ENCODE peak calls at places on chromosome 22, in five cellular contexts. Z is A549, J is HepG2, W is H1, P is GM12878. K is an unnamed sample.

GRCh38 chr22:48779211-48779643 is 1048.4 kb downstream of the BRD1 start:
- DNase-seq in Z (no peak), J (no peak), W (peak), P (no peak), K (no peak)

GRCh38 chr22:43276311-43276710 is 66.9 kb downstream of the SCUBE1 start:
- DNase-seq in Z (no peak), J (no peak), W (no peak), P (no peak), K (no peak)

GRCh38 chr22:35330258-35330861 is 30.7 kb downstream of the TOM1 start:
- DNase-seq in Z (no peak), J (no peak), W (no peak), P (no peak), K (no peak)

GRCh38 chr22:49295851-49296560 is 531.7 kb downstream of the BRD1 start:
- DNase-seq in Z (no peak), J (no peak), W (peak), P (no peak), K (no peak)

GRCh38 chr22:17569971-17570511 is 6.7 kb downstream of the SLC25A18 start:
- DNase-seq in Z (no peak), J (no peak), W (no peak), P (no peak), K (no peak)

GRCh38 chr22:48321986-48322545 is 1505.6 kb downstream of the BRD1 start:
- DNase-seq in Z (no peak), J (no peak), W (no peak), P (no peak), K (no peak)

GRCh38 chr22:24420072-24420976 is 7.1 kb upstream of the ADORA2A start:
- DNase-seq in Z (no peak), J (peak), W (no peak), P (no peak), K (no peak)

GRCh38 chr22:47784991-47785390 is 1022.5 kb downstream of the TBC1D22A start:
- DNase-seq in Z (no peak), J (no peak), W (peak), P (no peak), K (no peak)

GRCh38 chr22:38981005-38981658 is 1.0 kb upstream of the APOBEC3B start:
- DNase-seq in Z (peak), J (peak), W (no peak), P (no peak), K (peak)

GRCh38 chr22:32476804-32477203 is 2.2 kb downstream of the FBXO7 start:
- DNase-seq in Z (no peak), J (no peak), W (no peak), P (no peak), K (no peak)

GRCh38 chr22:41449321-41449720 is 2.7 kb upstream of the TOB2 start:
- DNase-seq in Z (no peak), J (no peak), W (no peak), P (no peak), K (no peak)

GRCh38 chr22:41446057-41446501 is 522 bp downstream of the TOB2 start:
- DNase-seq in Z (no peak), J (no peak), W (no peak), P (no peak), K (no peak)

GRCh38 chr22:41448189-41448808 is 1.7 kb upstream of the TOB2 start:
- DNase-seq in Z (peak), J (peak), W (peak), P (peak), K (peak)

GRCh38 chr22:41446639-41447434 is at the start of gene TOB2:
- DNase-seq in Z (peak), J (peak), W (peak), P (peak), K (peak)

GRCh38 chr22:41447435-41448188 is 1.0 kb upstream of the TOB2 start:
- DNase-seq in Z (peak), J (peak), W (peak), P (no peak), K (peak)
- TF ChIP-seq POLR2A in Z (peak), J (peak), W (peak), P (peak), K (no peak)

DNA sequence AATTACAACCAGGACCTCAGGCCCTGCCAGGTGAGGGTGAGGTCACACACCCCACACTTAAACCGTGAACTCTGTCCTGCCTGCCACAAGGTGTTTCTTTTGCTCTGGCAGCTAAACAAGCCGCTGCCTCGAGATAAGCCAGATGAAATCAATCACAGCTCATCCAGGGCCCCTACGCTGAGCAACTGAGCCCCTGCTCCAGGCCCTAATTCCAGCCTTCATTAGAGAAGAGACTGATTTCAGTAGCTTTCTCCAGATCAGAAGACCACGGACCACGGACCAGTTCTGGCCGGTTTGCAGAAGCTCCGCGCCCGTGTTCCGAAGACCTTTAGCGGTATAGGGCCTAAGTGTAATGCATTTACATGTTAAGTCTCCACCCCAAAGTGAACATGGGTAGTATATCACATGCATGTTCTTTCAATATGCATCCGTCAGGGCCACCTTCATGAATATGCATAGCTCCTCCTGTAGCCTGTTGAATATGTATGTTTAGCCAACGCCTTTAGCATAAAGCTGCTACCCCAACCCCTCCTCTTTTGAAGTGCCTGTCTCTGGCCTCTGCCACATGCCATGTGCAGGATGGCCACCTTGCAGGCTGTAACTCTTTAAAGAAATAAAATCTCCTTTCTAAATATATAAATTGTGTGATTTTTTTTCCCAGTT is 14.9 kb upstream of the RAC2 start:
- DNase-seq in Z (no peak), J (no peak), W (no peak), P (no peak), K (no peak)
- TF ChIP-seq CHD2 in Z (no peak), J (no peak), W (no peak), P (no peak), K (no peak)

DNA sequence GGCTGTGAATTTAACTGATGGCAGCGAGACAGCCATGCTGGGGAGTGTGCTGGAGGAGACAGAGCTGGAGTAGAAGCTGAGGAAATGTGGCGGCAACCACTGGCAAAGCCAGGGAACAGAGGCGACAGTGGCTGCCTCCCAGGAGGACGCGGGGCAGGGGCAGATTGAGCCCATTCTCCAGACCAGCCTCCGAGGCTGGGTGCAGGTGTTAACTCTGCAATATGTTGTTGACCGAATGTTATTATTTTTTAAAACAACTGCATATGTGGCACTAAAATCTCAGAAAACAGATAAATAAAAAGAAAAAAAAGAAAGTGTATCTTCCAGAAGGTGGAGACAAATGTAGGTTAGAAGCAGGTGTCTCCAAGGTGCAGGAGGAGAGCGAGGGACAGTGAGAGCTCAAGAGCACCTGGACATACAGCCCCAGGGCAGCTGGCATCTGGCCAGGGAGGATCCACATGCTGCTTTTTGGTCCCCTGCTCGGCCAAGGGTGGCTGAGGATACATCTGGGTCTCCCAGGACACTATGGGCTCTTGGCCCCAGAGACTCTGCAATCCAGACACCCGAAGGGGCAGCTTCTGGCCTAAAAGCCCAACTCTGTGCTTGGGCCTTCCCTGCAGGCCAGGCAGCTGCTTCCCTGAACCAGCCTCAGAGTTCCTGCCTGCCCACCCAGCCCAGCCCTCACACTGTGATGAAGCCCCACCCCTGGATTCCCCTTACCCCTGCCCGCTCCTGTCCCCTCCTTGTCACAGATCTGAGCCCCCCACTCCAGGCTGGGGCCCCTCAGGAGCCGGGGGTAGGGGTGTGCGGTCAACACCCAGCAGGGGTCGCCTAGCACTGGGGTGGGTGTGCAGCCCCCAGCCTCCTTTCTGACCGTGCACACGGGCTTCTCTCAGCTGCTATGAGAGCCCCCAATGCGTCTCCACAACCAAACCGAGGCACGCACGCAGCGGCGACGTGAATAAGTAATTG is 12.9 kb downstream of the RTN4R start:
- DNase-seq in Z (no peak), J (no peak), W (no peak), P (no peak), K (peak)
- TF ChIP-seq POLR2A in Z (no peak), J (no peak), W (no peak), P (no peak), K (no peak)

GRCh38 chr22:21881841-21882753 is 14.7 kb upstream of the MAPK1 start:
- DNase-seq in Z (no peak), J (no peak), W (no peak), P (no peak), K (peak)

GRCh38 chr22:21873619-21874018 is 6.2 kb upstream of the MAPK1 start:
- DNase-seq in Z (no peak), J (no peak), W (no peak), P (no peak), K (no peak)

DNA sequence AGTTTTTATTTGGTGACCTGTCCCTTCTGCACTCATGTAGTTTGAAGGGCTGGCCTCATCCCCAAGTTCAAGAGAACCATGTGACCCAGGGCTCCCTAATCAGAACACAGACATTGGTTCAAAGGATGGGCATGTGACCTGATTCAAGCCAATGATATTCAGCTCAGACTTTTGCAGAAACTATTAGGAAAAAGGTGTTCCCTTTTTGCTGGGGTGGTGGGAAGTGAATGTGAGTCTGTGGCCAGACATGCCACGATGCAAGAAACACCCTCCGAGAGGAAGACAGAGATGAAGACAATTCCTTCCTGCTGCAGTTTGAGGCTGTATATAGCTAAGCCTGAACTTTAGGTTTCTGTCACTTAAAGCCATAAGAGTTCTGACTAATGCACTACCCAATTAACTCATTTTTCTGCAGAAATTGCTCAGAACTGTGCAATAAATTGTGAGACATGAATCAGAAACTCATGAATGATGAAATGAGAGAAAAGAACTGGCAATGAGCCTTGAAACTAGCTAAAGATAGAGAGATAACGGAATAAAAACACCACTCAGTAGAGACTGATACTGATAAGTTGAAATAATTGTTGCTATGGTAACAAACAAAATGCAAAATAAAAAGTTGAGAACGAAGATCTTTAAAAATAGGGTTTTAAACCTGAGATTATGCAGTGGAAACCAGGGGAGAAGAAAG is 9.2 kb upstream of the MAPK1 start:
- DNase-seq in Z (no peak), J (no peak), W (no peak), P (no peak), K (peak)
- TF ChIP-seq CHD2 in Z (no peak), J (no peak), W (no peak), P (no peak), K (no peak)

K was measured in K562.